ENCODE peak calls at places on chromosomes 3 and 15, in six cellular contexts. One of them, this sample, is unnamed.

GRCh38 chr3:43344520-43344919 is 58.2 kb downstream of the SNRK start:
- DNase-seq in activated T-cell treated with anti-CD3 and anti-CD28 coated beads, Interleukin-2, amount 50 U/mL, for 4 hours: no peak
- DNase-seq in activated CD8-positive, alpha-beta memory T cell treated with anti-CD3 and anti-CD28 coated beads, Interleukin-2, amount 50 U/mL, for 48 hours: no peak
- DNase-seq in non-pigmented ciliary epithelial cell: no peak
- DNase-seq in NCI-H345: no peak
- DNase-seq in tibial nerve: no peak
- DNase-seq in this sample: no peak

GRCh38 chr15:94196536-94196935 is 34.8 kb upstream of the MCTP2 start:
- DNase-seq in activated T-cell treated with anti-CD3 and anti-CD28 coated beads, Interleukin-2, amount 50 U/mL, for 4 hours: no peak
- DNase-seq in non-pigmented ciliary epithelial cell: no peak
- DNase-seq in tibial nerve: no peak
- DNase-seq in NCI-H345: no peak
- DNase-seq in activated CD8-positive, alpha-beta memory T cell treated with anti-CD3 and anti-CD28 coated beads, Interleukin-2, amount 50 U/mL, for 48 hours: no peak
- DNase-seq in this sample: no peak

GRCh38 chr3:122356402-122356801 is 26.6 kb downstream of the MIX23 start:
- DNase-seq in tibial nerve: no peak
- DNase-seq in activated CD8-positive, alpha-beta memory T cell treated with anti-CD3 and anti-CD28 coated beads, Interleukin-2, amount 50 U/mL, for 48 hours: no peak
- DNase-seq in NCI-H345: peak
- DNase-seq in activated T-cell treated with anti-CD3 and anti-CD28 coated beads, Interleukin-2, amount 50 U/mL, for 4 hours: no peak
- DNase-seq in non-pigmented ciliary epithelial cell: no peak
- DNase-seq in this sample: no peak

GRCh38 chr3:11509175-11510000 is 134.3 kb downstream of the VGLL4 start:
- DNase-seq in tibial nerve: peak
- DNase-seq in non-pigmented ciliary epithelial cell: no peak
- DNase-seq in activated T-cell treated with anti-CD3 and anti-CD28 coated beads, Interleukin-2, amount 50 U/mL, for 4 hours: no peak
- DNase-seq in NCI-H345: peak
- DNase-seq in activated CD8-positive, alpha-beta memory T cell treated with anti-CD3 and anti-CD28 coated beads, Interleukin-2, amount 50 U/mL, for 48 hours: no peak
- DNase-seq in this sample: peak

GRCh38 chr15:80251505-80252280 is at the start of gene CTXND1:
- DNase-seq in activated T-cell treated with anti-CD3 and anti-CD28 coated beads, Interleukin-2, amount 50 U/mL, for 4 hours: no peak
- DNase-seq in non-pigmented ciliary epithelial cell: no peak
- DNase-seq in tibial nerve: no peak
- DNase-seq in NCI-H345: no peak
- DNase-seq in activated CD8-positive, alpha-beta memory T cell treated with anti-CD3 and anti-CD28 coated beads, Interleukin-2, amount 50 U/mL, for 48 hours: no peak
- DNase-seq in this sample: no peak

GRCh38 chr3:197485143-197485542 is 70.6 kb downstream of the BDH1 start:
- DNase-seq in tibial nerve: no peak
- DNase-seq in activated CD8-positive, alpha-beta memory T cell treated with anti-CD3 and anti-CD28 coated beads, Interleukin-2, amount 50 U/mL, for 48 hours: no peak
- DNase-seq in NCI-H345: no peak
- DNase-seq in activated T-cell treated with anti-CD3 and anti-CD28 coated beads, Interleukin-2, amount 50 U/mL, for 4 hours: no peak
- DNase-seq in non-pigmented ciliary epithelial cell: no peak
- DNase-seq in this sample: no peak

GRCh38 chr3:69084326-69084667 is 440 bp upstream of the ARL6IP5 start:
- DNase-seq in activated T-cell treated with anti-CD3 and anti-CD28 coated beads, Interleukin-2, amount 50 U/mL, for 4 hours: no peak
- DNase-seq in activated CD8-positive, alpha-beta memory T cell treated with anti-CD3 and anti-CD28 coated beads, Interleukin-2, amount 50 U/mL, for 48 hours: no peak
- DNase-seq in NCI-H345: no peak
- DNase-seq in non-pigmented ciliary epithelial cell: peak
- DNase-seq in tibial nerve: no peak
- DNase-seq in this sample: no peak

GRCh38 chr15:101378879-101379278 is 83.8 kb upstream of the SNRPA1 start:
- DNase-seq in activated T-cell treated with anti-CD3 and anti-CD28 coated beads, Interleukin-2, amount 50 U/mL, for 4 hours: no peak
- DNase-seq in tibial nerve: no peak
- DNase-seq in non-pigmented ciliary epithelial cell: no peak
- DNase-seq in NCI-H345: no peak
- DNase-seq in activated CD8-positive, alpha-beta memory T cell treated with anti-CD3 and anti-CD28 coated beads, Interleukin-2, amount 50 U/mL, for 48 hours: no peak
- DNase-seq in this sample: no peak

GRCh38 chr3:43913036-43913435 is 222.3 kb downstream of the ABHD5 start:
- DNase-seq in activated CD8-positive, alpha-beta memory T cell treated with anti-CD3 and anti-CD28 coated beads, Interleukin-2, amount 50 U/mL, for 48 hours: no peak
- DNase-seq in NCI-H345: no peak
- DNase-seq in non-pigmented ciliary epithelial cell: no peak
- DNase-seq in activated T-cell treated with anti-CD3 and anti-CD28 coated beads, Interleukin-2, amount 50 U/mL, for 4 hours: no peak
- DNase-seq in tibial nerve: no peak
- DNase-seq in this sample: no peak

GRCh38 chr3:115227461-115227860 is 80.4 kb upstream of the ZBTB20 start:
- DNase-seq in activated T-cell treated with anti-CD3 and anti-CD28 coated beads, Interleukin-2, amount 50 U/mL, for 4 hours: no peak
- DNase-seq in non-pigmented ciliary epithelial cell: no peak
- DNase-seq in NCI-H345: no peak
- DNase-seq in tibial nerve: no peak
- DNase-seq in activated CD8-positive, alpha-beta memory T cell treated with anti-CD3 and anti-CD28 coated beads, Interleukin-2, amount 50 U/mL, for 48 hours: no peak
- DNase-seq in this sample: no peak

GRCh38 chr3:107674371-107674770 is 151.6 kb downstream of the BBX start:
- DNase-seq in tibial nerve: no peak
- DNase-seq in NCI-H345: no peak
- DNase-seq in activated CD8-positive, alpha-beta memory T cell treated with anti-CD3 and anti-CD28 coated beads, Interleukin-2, amount 50 U/mL, for 48 hours: no peak
- DNase-seq in non-pigmented ciliary epithelial cell: no peak
- DNase-seq in activated T-cell treated with anti-CD3 and anti-CD28 coated beads, Interleukin-2, amount 50 U/mL, for 4 hours: no peak
- DNase-seq in this sample: no peak

GRCh38 chr3:42855219-42855546 is 20.5 kb downstream of the CYP8B1 start:
- DNase-seq in activated T-cell treated with anti-CD3 and anti-CD28 coated beads, Interleukin-2, amount 50 U/mL, for 4 hours: no peak
- DNase-seq in NCI-H345: no peak
- DNase-seq in non-pigmented ciliary epithelial cell: no peak
- DNase-seq in activated CD8-positive, alpha-beta memory T cell treated with anti-CD3 and anti-CD28 coated beads, Interleukin-2, amount 50 U/mL, for 48 hours: no peak
- DNase-seq in tibial nerve: no peak
- DNase-seq in this sample: no peak

GRCh38 chr3:132222868-132223538 is 94.2 kb upstream of the ACP3 start:
- DNase-seq in NCI-H345: peak
- DNase-seq in activated T-cell treated with anti-CD3 and anti-CD28 coated beads, Interleukin-2, amount 50 U/mL, for 4 hours: no peak
- DNase-seq in tibial nerve: no peak
- DNase-seq in non-pigmented ciliary epithelial cell: no peak
- DNase-seq in activated CD8-positive, alpha-beta memory T cell treated with anti-CD3 and anti-CD28 coated beads, Interleukin-2, amount 50 U/mL, for 48 hours: no peak
- DNase-seq in this sample: no peak

GRCh38 chr3:10116138-10116460 is 624 bp downstream of the BRK1 start:
- DNase-seq in activated T-cell treated with anti-CD3 and anti-CD28 coated beads, Interleukin-2, amount 50 U/mL, for 4 hours: no peak
- DNase-seq in non-pigmented ciliary epithelial cell: peak
- DNase-seq in NCI-H345: no peak
- DNase-seq in tibial nerve: no peak
- DNase-seq in activated CD8-positive, alpha-beta memory T cell treated with anti-CD3 and anti-CD28 coated beads, Interleukin-2, amount 50 U/mL, for 48 hours: no peak
- DNase-seq in this sample: no peak

GRCh38 chr3:160919942-160920341 is 163.9 kb downstream of the PPM1L start:
- DNase-seq in tibial nerve: no peak
- DNase-seq in non-pigmented ciliary epithelial cell: no peak
- DNase-seq in activated T-cell treated with anti-CD3 and anti-CD28 coated beads, Interleukin-2, amount 50 U/mL, for 4 hours: no peak
- DNase-seq in NCI-H345: no peak
- DNase-seq in activated CD8-positive, alpha-beta memory T cell treated with anti-CD3 and anti-CD28 coated beads, Interleukin-2, amount 50 U/mL, for 48 hours: no peak
- DNase-seq in this sample: no peak

GRCh38 chr3:178500631-178501030 is 35.6 kb upstream of the KCNMB2 start:
- DNase-seq in activated CD8-positive, alpha-beta memory T cell treated with anti-CD3 and anti-CD28 coated beads, Interleukin-2, amount 50 U/mL, for 48 hours: no peak
- DNase-seq in activated T-cell treated with anti-CD3 and anti-CD28 coated beads, Interleukin-2, amount 50 U/mL, for 4 hours: no peak
- DNase-seq in NCI-H345: no peak
- DNase-seq in non-pigmented ciliary epithelial cell: no peak
- DNase-seq in tibial nerve: no peak
- DNase-seq in this sample: no peak

GRCh38 chr3:24523195-24523594 is 28.5 kb upstream of the THRB start:
- DNase-seq in activated CD8-positive, alpha-beta memory T cell treated with anti-CD3 and anti-CD28 coated beads, Interleukin-2, amount 50 U/mL, for 48 hours: no peak
- DNase-seq in non-pigmented ciliary epithelial cell: no peak
- DNase-seq in activated T-cell treated with anti-CD3 and anti-CD28 coated beads, Interleukin-2, amount 50 U/mL, for 4 hours: no peak
- DNase-seq in tibial nerve: no peak
- DNase-seq in NCI-H345: no peak
- DNase-seq in this sample: no peak

GRCh38 chr15:80615783-80616391 is 79.2 kb upstream of the ABHD17C start:
- DNase-seq in tibial nerve: peak
- DNase-seq in NCI-H345: peak
- DNase-seq in activated T-cell treated with anti-CD3 and anti-CD28 coated beads, Interleukin-2, amount 50 U/mL, for 4 hours: no peak
- DNase-seq in activated CD8-positive, alpha-beta memory T cell treated with anti-CD3 and anti-CD28 coated beads, Interleukin-2, amount 50 U/mL, for 48 hours: no peak
- DNase-seq in non-pigmented ciliary epithelial cell: no peak
- DNase-seq in this sample: peak

GRCh38 chr3:193734737-193735366 is 141.8 kb downstream of the OPA1 start:
- DNase-seq in non-pigmented ciliary epithelial cell: no peak
- DNase-seq in tibial nerve: no peak
- DNase-seq in activated CD8-positive, alpha-beta memory T cell treated with anti-CD3 and anti-CD28 coated beads, Interleukin-2, amount 50 U/mL, for 48 hours: no peak
- DNase-seq in activated T-cell treated with anti-CD3 and anti-CD28 coated beads, Interleukin-2, amount 50 U/mL, for 4 hours: no peak
- DNase-seq in NCI-H345: no peak
- DNase-seq in this sample: no peak

GRCh38 chr3:120239644-120240043 is 45.4 kb downstream of the GPR156 start:
- DNase-seq in activated T-cell treated with anti-CD3 and anti-CD28 coated beads, Interleukin-2, amount 50 U/mL, for 4 hours: no peak
- DNase-seq in non-pigmented ciliary epithelial cell: no peak
- DNase-seq in tibial nerve: no peak
- DNase-seq in NCI-H345: no peak
- DNase-seq in activated CD8-positive, alpha-beta memory T cell treated with anti-CD3 and anti-CD28 coated beads, Interleukin-2, amount 50 U/mL, for 48 hours: no peak
- DNase-seq in this sample: no peak

GRCh38 chr3:25854635-25855034 is 64.7 kb downstream of the OXSM start:
- DNase-seq in activated CD8-positive, alpha-beta memory T cell treated with anti-CD3 and anti-CD28 coated beads, Interleukin-2, amount 50 U/mL, for 48 hours: no peak
- DNase-seq in non-pigmented ciliary epithelial cell: peak
- DNase-seq in activated T-cell treated with anti-CD3 and anti-CD28 coated beads, Interleukin-2, amount 50 U/mL, for 4 hours: no peak
- DNase-seq in NCI-H345: no peak
- DNase-seq in tibial nerve: no peak
- DNase-seq in this sample: no peak

GRCh38 chr15:67397139-67397538 is 123.8 kb upstream of the C15orf61 start:
- DNase-seq in activated T-cell treated with anti-CD3 and anti-CD28 coated beads, Interleukin-2, amount 50 U/mL, for 4 hours: no peak
- DNase-seq in activated CD8-positive, alpha-beta memory T cell treated with anti-CD3 and anti-CD28 coated beads, Interleukin-2, amount 50 U/mL, for 48 hours: no peak
- DNase-seq in non-pigmented ciliary epithelial cell: no peak
- DNase-seq in tibial nerve: no peak
- DNase-seq in NCI-H345: no peak
- DNase-seq in this sample: no peak

GRCh38 chr3:142237891-142238290 is 12.5 kb upstream of the GK5 start:
- DNase-seq in NCI-H345: no peak
- DNase-seq in activated CD8-positive, alpha-beta memory T cell treated with anti-CD3 and anti-CD28 coated beads, Interleukin-2, amount 50 U/mL, for 48 hours: no peak
- DNase-seq in tibial nerve: no peak
- DNase-seq in activated T-cell treated with anti-CD3 and anti-CD28 coated beads, Interleukin-2, amount 50 U/mL, for 4 hours: no peak
- DNase-seq in non-pigmented ciliary epithelial cell: no peak
- DNase-seq in this sample: no peak

GRCh38 chr15:68507447-68507846 is 71.3 kb upstream of the CORO2B start:
- DNase-seq in activated CD8-positive, alpha-beta memory T cell treated with anti-CD3 and anti-CD28 coated beads, Interleukin-2, amount 50 U/mL, for 48 hours: no peak
- DNase-seq in activated T-cell treated with anti-CD3 and anti-CD28 coated beads, Interleukin-2, amount 50 U/mL, for 4 hours: no peak
- DNase-seq in NCI-H345: peak
- DNase-seq in non-pigmented ciliary epithelial cell: no peak
- DNase-seq in tibial nerve: no peak
- DNase-seq in this sample: no peak

GRCh38 chr15:30997270-30997669 is 5.8 kb upstream of the MTMR10 start:
- DNase-seq in NCI-H345: no peak
- DNase-seq in non-pigmented ciliary epithelial cell: no peak
- DNase-seq in tibial nerve: no peak
- DNase-seq in activated T-cell treated with anti-CD3 and anti-CD28 coated beads, Interleukin-2, amount 50 U/mL, for 4 hours: no peak
- DNase-seq in activated CD8-positive, alpha-beta memory T cell treated with anti-CD3 and anti-CD28 coated beads, Interleukin-2, amount 50 U/mL, for 48 hours: no peak
- DNase-seq in this sample: no peak

GRCh38 chr3:128787256-128788253 is 61.6 kb downstream of the RAB7A start:
- DNase-seq in non-pigmented ciliary epithelial cell: no peak
- DNase-seq in NCI-H345: no peak
- DNase-seq in activated CD8-positive, alpha-beta memory T cell treated with anti-CD3 and anti-CD28 coated beads, Interleukin-2, amount 50 U/mL, for 48 hours: no peak
- DNase-seq in tibial nerve: no peak
- DNase-seq in activated T-cell treated with anti-CD3 and anti-CD28 coated beads, Interleukin-2, amount 50 U/mL, for 4 hours: peak
- DNase-seq in this sample: no peak

GRCh38 chr3:30496496-30496966 is 109.9 kb upstream of the TGFBR2 start:
- DNase-seq in NCI-H345: no peak
- DNase-seq in activated T-cell treated with anti-CD3 and anti-CD28 coated beads, Interleukin-2, amount 50 U/mL, for 4 hours: no peak
- DNase-seq in activated CD8-positive, alpha-beta memory T cell treated with anti-CD3 and anti-CD28 coated beads, Interleukin-2, amount 50 U/mL, for 48 hours: no peak
- DNase-seq in tibial nerve: peak
- DNase-seq in non-pigmented ciliary epithelial cell: peak
- DNase-seq in this sample: peak

GRCh38 chr3:197496746-197497125 is 59.0 kb downstream of the BDH1 start:
- DNase-seq in activated T-cell treated with anti-CD3 and anti-CD28 coated beads, Interleukin-2, amount 50 U/mL, for 4 hours: no peak
- DNase-seq in NCI-H345: no peak
- DNase-seq in tibial nerve: no peak
- DNase-seq in activated CD8-positive, alpha-beta memory T cell treated with anti-CD3 and anti-CD28 coated beads, Interleukin-2, amount 50 U/mL, for 48 hours: no peak
- DNase-seq in non-pigmented ciliary epithelial cell: no peak
- DNase-seq in this sample: no peak

GRCh38 chr3:141366285-141367037 is 1.8 kb upstream of the ZBTB38 start:
- DNase-seq in tibial nerve: peak
- DNase-seq in non-pigmented ciliary epithelial cell: peak
- DNase-seq in activated T-cell treated with anti-CD3 and anti-CD28 coated beads, Interleukin-2, amount 50 U/mL, for 4 hours: no peak
- DNase-seq in NCI-H345: no peak
- DNase-seq in activated CD8-positive, alpha-beta memory T cell treated with anti-CD3 and anti-CD28 coated beads, Interleukin-2, amount 50 U/mL, for 48 hours: no peak
- DNase-seq in this sample: peak

GRCh38 chr3:77141423-77141822 is 101.5 kb downstream of the ROBO2 start:
- DNase-seq in non-pigmented ciliary epithelial cell: no peak
- DNase-seq in activated CD8-positive, alpha-beta memory T cell treated with anti-CD3 and anti-CD28 coated beads, Interleukin-2, amount 50 U/mL, for 48 hours: no peak
- DNase-seq in NCI-H345: no peak
- DNase-seq in activated T-cell treated with anti-CD3 and anti-CD28 coated beads, Interleukin-2, amount 50 U/mL, for 4 hours: no peak
- DNase-seq in tibial nerve: no peak
- DNase-seq in this sample: no peak

GRCh38 chr15:88975891-88976290 is 62.7 kb upstream of the MFGE8 start:
- DNase-seq in activated T-cell treated with anti-CD3 and anti-CD28 coated beads, Interleukin-2, amount 50 U/mL, for 4 hours: no peak
- DNase-seq in tibial nerve: no peak
- DNase-seq in activated CD8-positive, alpha-beta memory T cell treated with anti-CD3 and anti-CD28 coated beads, Interleukin-2, amount 50 U/mL, for 48 hours: no peak
- DNase-seq in non-pigmented ciliary epithelial cell: no peak
- DNase-seq in NCI-H345: no peak
- DNase-seq in this sample: no peak

GRCh38 chr15:94467034-94467433 is 235.7 kb downstream of the MCTP2 start:
- DNase-seq in activated T-cell treated with anti-CD3 and anti-CD28 coated beads, Interleukin-2, amount 50 U/mL, for 4 hours: no peak
- DNase-seq in NCI-H345: no peak
- DNase-seq in activated CD8-positive, alpha-beta memory T cell treated with anti-CD3 and anti-CD28 coated beads, Interleukin-2, amount 50 U/mL, for 48 hours: no peak
- DNase-seq in non-pigmented ciliary epithelial cell: no peak
- DNase-seq in tibial nerve: no peak
- DNase-seq in this sample: no peak

GRCh38 chr3:46624976-46625490 is 12.7 kb downstream of the FAM240A start:
- DNase-seq in non-pigmented ciliary epithelial cell: no peak
- DNase-seq in NCI-H345: peak
- DNase-seq in activated T-cell treated with anti-CD3 and anti-CD28 coated beads, Interleukin-2, amount 50 U/mL, for 4 hours: no peak
- DNase-seq in tibial nerve: no peak
- DNase-seq in activated CD8-positive, alpha-beta memory T cell treated with anti-CD3 and anti-CD28 coated beads, Interleukin-2, amount 50 U/mL, for 48 hours: no peak
- DNase-seq in this sample: no peak

GRCh38 chr15:64193971-64194370 is 31.1 kb upstream of the PPIB start:
- DNase-seq in non-pigmented ciliary epithelial cell: no peak
- DNase-seq in activated T-cell treated with anti-CD3 and anti-CD28 coated beads, Interleukin-2, amount 50 U/mL, for 4 hours: no peak
- DNase-seq in tibial nerve: no peak
- DNase-seq in NCI-H345: no peak
- DNase-seq in activated CD8-positive, alpha-beta memory T cell treated with anti-CD3 and anti-CD28 coated beads, Interleukin-2, amount 50 U/mL, for 48 hours: no peak
- DNase-seq in this sample: no peak

GRCh38 chr3:177642482-177643163 is 445.3 kb upstream of the TBL1XR1 start:
- DNase-seq in NCI-H345: peak
- DNase-seq in non-pigmented ciliary epithelial cell: no peak
- DNase-seq in activated CD8-positive, alpha-beta memory T cell treated with anti-CD3 and anti-CD28 coated beads, Interleukin-2, amount 50 U/mL, for 48 hours: no peak
- DNase-seq in activated T-cell treated with anti-CD3 and anti-CD28 coated beads, Interleukin-2, amount 50 U/mL, for 4 hours: no peak
- DNase-seq in tibial nerve: no peak
- DNase-seq in this sample: no peak

GRCh38 chr3:40782086-40782721 is 257.4 kb downstream of the ZNF621 start:
- DNase-seq in NCI-H345: no peak
- DNase-seq in tibial nerve: no peak
- DNase-seq in activated T-cell treated with anti-CD3 and anti-CD28 coated beads, Interleukin-2, amount 50 U/mL, for 4 hours: no peak
- DNase-seq in activated CD8-positive, alpha-beta memory T cell treated with anti-CD3 and anti-CD28 coated beads, Interleukin-2, amount 50 U/mL, for 48 hours: no peak
- DNase-seq in non-pigmented ciliary epithelial cell: no peak
- DNase-seq in this sample: no peak

This sample was measured in uterus.